ENCODE peak calls at places on chromosomes 6 and 20, in four cellular contexts. C is CD8-positive, alpha-beta T cell; T is upper lobe of right lung; R is fibroblast of pulmonary artery. K is an unnamed sample.

GRCh38 chr20:60013296-60014142 is 55.3 kb downstream of the CDH26 start:
- DNase-seq in C (no peak), T (no peak), R (no peak), K (no peak)

GRCh38 chr20:25253606-25254275 is 5.9 kb downstream of the PYGB start:
- DNase-seq in C (no peak), T (no peak), R (no peak), K (no peak)

GRCh38 chr20:13231031-13231752 is 10.1 kb downstream of the ISM1 start:
- DNase-seq in C (no peak), T (no peak), R (no peak), K (no peak)

GRCh38 chr20:34604980-34605788 is 46.7 kb downstream of the MAP1LC3A start:
- DNase-seq in C (no peak), T (no peak), R (peak; percentile 31), K (no peak)

GRCh38 chr6:15952231-15953151 is 176.4 kb upstream of the MYLIP start:
- DNase-seq in C (no peak), T (no peak), R (no peak), K (no peak)

GRCh38 chr20:45918779-45919535 is 7.0 kb upstream of the PLTP start:
- DNase-seq in C (no peak), T (no peak), R (no peak), K (no peak)

GRCh38 chr6:30555428-30556005 is 772 bp downstream of the GNL1 start:
- DNase-seq in C (no peak), T (peak; percentile 76), R (peak; percentile 36), K (no peak)

GRCh38 chr6:11381801-11382513 is 149.5 kb upstream of the NEDD9 start:
- DNase-seq in C (peak; percentile 52), T (peak; percentile 67), R (no peak), K (peak; percentile 60)

GRCh38 chr6:146914563-146915483 is 289.4 kb upstream of the STXBP5 start:
- DNase-seq in C (no peak), T (no peak), R (peak; percentile 97), K (no peak)

GRCh38 chr6:133504761-133505160 is 263.6 kb downstream of the EYA4 start:
- DNase-seq in C (no peak), T (no peak), R (peak; percentile 3), K (no peak)

GRCh38 chr6:167015302-167015701 is 16.1 kb downstream of the CEP43 start:
- DNase-seq in C (no peak), T (no peak), R (no peak), K (no peak)

GRCh38 chr6:25492951-25493350 is 159.1 kb upstream of the SCGN start:
- DNase-seq in C (no peak), T (no peak), R (no peak), K (no peak)

GRCh38 chr6:38499697-38500096 is 140.0 kb downstream of the BTBD9 start:
- DNase-seq in C (no peak), T (no peak), R (no peak), K (no peak)

GRCh38 chr20:2053615-2054014 is 48.0 kb upstream of the STK35 start:
- DNase-seq in C (no peak), T (no peak), R (no peak), K (no peak)

GRCh38 chr6:133432021-133432989 is 191.1 kb downstream of the EYA4 start:
- DNase-seq in C (no peak), T (no peak), R (peak; percentile 9), K (no peak)

GRCh38 chr6:80537321-80537972 is 431.0 kb downstream of the BCKDHB start:
- DNase-seq in C (no peak), T (no peak), R (no peak), K (no peak)

GRCh38 chr6:74606488-74607135 is 599.2 kb downstream of the COL12A1 start:
- DNase-seq in C (no peak), T (no peak), R (peak; percentile 97), K (no peak)

GRCh38 chr6:112286010-112286409 is 31.6 kb upstream of the LAMA4 start:
- DNase-seq in C (peak; percentile 7), T (no peak), R (no peak), K (no peak)

GRCh38 chr20:17610566-17611289 is 40.9 kb downstream of the DSTN start:
- DNase-seq in C (peak; percentile 53), T (peak; percentile 70), R (no peak), K (peak; percentile 80)

GRCh38 chr6:12485226-12485764 is 195.1 kb downstream of the EDN1 start:
- DNase-seq in C (no peak), T (no peak), R (no peak), K (no peak)

GRCh38 chr6:30260036-30260504 is 46.9 kb upstream of the TRIM26 start:
- DNase-seq in C (no peak), T (peak; percentile 66), R (no peak), K (no peak)

GRCh38 chr6:4973972-4974885 is 29.6 kb downstream of the RPP40 start:
- DNase-seq in C (no peak), T (no peak), R (peak; percentile 34), K (no peak)

GRCh38 chr6:33132121-33132524 is 56.3 kb downstream of the HLA-DPB1 start:
- DNase-seq in C (no peak), T (no peak), R (no peak), K (no peak)

GRCh38 chr6:136696238-136696637 is 96.0 kb downstream of the MAP3K5 start:
- DNase-seq in C (no peak), T (no peak), R (peak; percentile 27), K (no peak)

GRCh38 chr6:165615629-165616028 is 47.4 kb downstream of the PDE10A start:
- DNase-seq in C (no peak), T (no peak), R (peak; percentile 86), K (peak; percentile 5)

GRCh38 chr6:36131517-36132220 is 1.4 kb downstream of the MAPK13 start:
- DNase-seq in C (peak; percentile 37), T (peak; percentile 75), R (peak; percentile 85), K (peak; percentile 82)

GRCh38 chr6:130105996-130106704 is 87.8 kb downstream of the L3MBTL3 start:
- DNase-seq in C (no peak), T (no peak), R (no peak), K (no peak)

GRCh38 chr20:57880155-57880648 is 170.4 kb upstream of the PMEPA1 start:
- DNase-seq in C (no peak), T (no peak), R (no peak), K (peak; percentile 19)

GRCh38 chr6:148513145-148514071 is 170.8 kb downstream of the SASH1 start:
- DNase-seq in C (no peak), T (no peak), R (peak; percentile 60), K (no peak)

GRCh38 chr6:168524644-168525043 is 83.7 kb downstream of the SMOC2 start:
- DNase-seq in C (no peak), T (no peak), R (no peak), K (no peak)

GRCh38 chr6:69861986-69862385 is 4.4 kb upstream of the COL19A1 start:
- DNase-seq in C (no peak), T (no peak), R (no peak), K (no peak)

GRCh38 chr6:122568865-122569264 is 41.3 kb upstream of the PKIB start:
- DNase-seq in C (no peak), T (no peak), R (no peak), K (peak; percentile 66)

GRCh38 chr6:26249959-26250805 is 114.8 kb upstream of the BTN3A2 start:
- DNase-seq in C (peak; percentile 62), T (peak; percentile 71), R (peak; percentile 76), K (peak; percentile 89)

GRCh38 chr6:36615018-36615761 is 21.0 kb downstream of the SRSF3 start:
- DNase-seq in C (no peak), T (no peak), R (peak; percentile 82), K (peak; percentile 43)

GRCh38 chr6:46894429-46894828 is 27.3 kb downstream of the ADGRF5 start:
- DNase-seq in C (no peak), T (no peak), R (no peak), K (peak; percentile 37)

GRCh38 chr6:21450628-21451027 is 142.9 kb upstream of the SOX4 start:
- DNase-seq in C (no peak), T (no peak), R (no peak), K (no peak)

GRCh38 chr6:160063771-160064413 is 57.7 kb upstream of the SLC22A1 start:
- DNase-seq in C (no peak), T (no peak), R (no peak), K (no peak)

GRCh38 chr6:160067564-160067963 is 54.1 kb upstream of the SLC22A1 start:
- DNase-seq in C (no peak), T (no peak), R (no peak), K (no peak)

GRCh38 chr6:160068346-160068745 is 53.3 kb upstream of the SLC22A1 start:
- DNase-seq in C (no peak), T (no peak), R (no peak), K (no peak)

GRCh38 chr6:160069050-160069454 is 52.6 kb upstream of the SLC22A1 start:
- DNase-seq in C (peak; percentile 17), T (no peak), R (no peak), K (no peak)

GRCh38 chr6:160065200-160065599 is 56.4 kb upstream of the SLC22A1 start:
- DNase-seq in C (no peak), T (no peak), R (no peak), K (no peak)
- H3K4me3 ChIP-seq in C (no peak overlapping the region), T (no peak overlapping the region), R (no peak overlapping the region), K (no peak overlapping the region)

GRCh38 chr20:63688234-63689045 is 8.0 kb upstream of the TNFRSF6B start:
- DNase-seq in C (no peak), T (no peak), R (no peak), K (no peak)

GRCh38 chr20:63690001-63690897 is 6.2 kb upstream of the TNFRSF6B start:
- DNase-seq in C (no peak), T (no peak), R (no peak), K (peak; percentile 68)

GRCh38 chr20:63687419-63688233 is 8.8 kb upstream of the TNFRSF6B start:
- DNase-seq in C (no peak), T (no peak), R (no peak), K (no peak)

GRCh38 chr20:63690898-63691710 is 5.3 kb upstream of the TNFRSF6B start:
- DNase-seq in C (no peak), T (peak; percentile 66), R (no peak), K (peak; percentile 70)

GRCh38 chr20:63689046-63690000 is 7.1 kb upstream of the TNFRSF6B start:
- DNase-seq in C (no peak), T (no peak), R (no peak), K (peak; percentile 57)
- H3K4me3 ChIP-seq in C (no peak overlapping the region), T (no peak overlapping the region), R (no peak overlapping the region), K (no peak overlapping the region)

DNA sequence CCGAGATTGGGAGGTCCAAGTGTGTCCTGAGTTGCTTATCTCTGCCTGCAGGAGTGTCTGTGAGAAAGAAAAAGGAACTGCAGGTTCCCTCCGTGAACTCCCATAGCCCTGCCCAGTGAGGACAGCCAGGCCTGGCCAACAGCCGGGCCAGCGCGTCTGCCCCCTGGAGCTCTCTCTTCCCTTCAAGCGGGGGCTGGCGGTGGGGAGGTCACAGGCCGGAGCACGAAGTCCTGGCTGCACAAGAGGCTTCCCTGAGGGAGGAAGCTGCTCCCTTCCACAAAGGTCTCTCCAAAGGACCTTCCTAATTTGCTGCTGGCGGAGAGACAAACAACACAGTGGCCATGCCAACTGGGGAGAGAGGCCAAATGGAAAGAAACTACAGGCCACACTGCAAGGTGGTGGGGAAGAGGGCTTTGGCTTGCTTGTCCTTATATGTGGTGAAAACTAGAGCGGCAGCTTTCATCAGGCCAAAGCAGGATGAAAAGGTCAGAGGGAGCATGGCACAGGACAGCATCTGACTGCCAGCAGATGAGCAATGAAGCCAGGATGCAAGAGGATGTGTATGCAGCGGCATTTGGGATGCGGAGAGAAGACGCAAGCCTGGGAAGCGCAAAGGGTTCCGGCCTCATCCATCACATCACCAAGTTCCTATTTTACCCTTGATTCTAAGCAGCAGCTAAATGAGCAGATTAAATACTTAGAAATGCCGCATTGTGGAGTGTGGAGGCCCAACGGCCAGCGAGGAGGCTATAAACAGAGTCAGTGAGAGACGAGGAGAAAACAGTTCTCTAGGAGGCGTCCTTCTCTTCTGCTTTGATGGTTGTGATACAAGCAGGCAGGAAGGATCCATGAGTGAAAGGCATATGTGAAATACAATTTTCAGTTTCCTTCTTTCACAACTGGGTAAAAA is 260.1 kb downstream of the ERMARD start:
- DNase-seq in C (no peak), T (peak; percentile 66), R (no peak), K (no peak)
- H3K4me3 ChIP-seq in C (no peak overlapping the region), T (no peak overlapping the region), R (no peak overlapping the region), K (no peak overlapping the region)

GRCh38 chr6:44079672-44080071 is 47.6 kb downstream of the MRPL14 start:
- DNase-seq in C (no peak), T (no peak), R (no peak), K (no peak)
- H3K4me3 ChIP-seq in C (no peak overlapping the region), T (no peak overlapping the region), R (no peak overlapping the region), K (no peak overlapping the region)